ENCODE peak calls at places on chromosomes 1 and 21, in six cellular contexts. L is stomach, A is lower lobe of right lung, M is upper lobe of right lung, O is left ventricle myocardium inferior, K is Peyer's patch. J is an unnamed sample.

GRCh38 chr1:30603081-30603858 is 120.1 kb downstream of the MATN1 start:
- DNase-seq in L (no peak), A (no peak), M (no peak), O (no peak), K (no peak), J (no peak)

GRCh38 chr1:115475901-115476300 is 137.9 kb upstream of the NGF start:
- DNase-seq in L (no peak), A (no peak), M (no peak), O (no peak), K (no peak), J (no peak)

GRCh38 chr1:65109515-65109914 is 38.5 kb upstream of the AK4 start:
- DNase-seq in L (no peak), A (no peak), M (no peak), O (no peak), K (no peak), J (no peak)

GRCh38 chr1:20728371-20729154 is 3.9 kb downstream of the SH2D5 start:
- DNase-seq in L (peak; percentile 21), A (no peak), M (peak; percentile 58), O (no peak), K (no peak), J (no peak)

GRCh38 chr1:200874694-200875093 is 1.9 kb downstream of the GPR25 start:
- DNase-seq in L (no peak), A (no peak), M (no peak), O (no peak), K (no peak), J (no peak)

GRCh38 chr1:47214554-47214953 is 17.5 kb downstream of the TAL1 start:
- DNase-seq in L (no peak), A (no peak), M (no peak), O (no peak), K (no peak), J (no peak)

GRCh38 chr1:94927405-94928175 is 680 bp upstream of the CNN3 start:
- DNase-seq in L (no peak), A (peak; percentile 67), M (no peak), O (no peak), K (peak; percentile 18), J (peak; percentile 75)

GRCh38 chr1:107138767-107139445 is 1.9 kb upstream of the NTNG1 start:
- DNase-seq in L (no peak), A (no peak), M (no peak), O (no peak), K (no peak), J (no peak)

GRCh38 chr1:82540006-82540405 is 739.3 kb downstream of the ADGRL2 start:
- DNase-seq in L (no peak), A (no peak), M (no peak), O (no peak), K (no peak), J (no peak)

GRCh38 chr1:231557898-231558710 is 29.6 kb downstream of the TSNAX start:
- DNase-seq in L (no peak), A (no peak), M (no peak), O (no peak), K (no peak), J (no peak)

GRCh38 chr1:157140068-157140588 is 1.9 kb upstream of the ETV3 start:
- DNase-seq in L (no peak), A (no peak), M (no peak), O (no peak), K (no peak), J (no peak)

GRCh38 chr1:4428711-4429110 is 225.7 kb upstream of the AJAP1 start:
- DNase-seq in L (no peak), A (no peak), M (no peak), O (no peak), K (no peak), J (no peak)

GRCh38 chr1:4425892-4426291 is 228.5 kb upstream of the AJAP1 start:
- DNase-seq in L (no peak), A (no peak), M (no peak), O (no peak), K (no peak), J (no peak)

GRCh38 chr1:4424766-4425165 is 229.6 kb upstream of the AJAP1 start:
- DNase-seq in L (no peak), A (no peak), M (no peak), O (no peak), K (no peak), J (no peak)

GRCh38 chr1:4433075-4433474 is 221.3 kb upstream of the AJAP1 start:
- DNase-seq in L (no peak), A (no peak), M (no peak), O (no peak), K (no peak), J (no peak)

DNA sequence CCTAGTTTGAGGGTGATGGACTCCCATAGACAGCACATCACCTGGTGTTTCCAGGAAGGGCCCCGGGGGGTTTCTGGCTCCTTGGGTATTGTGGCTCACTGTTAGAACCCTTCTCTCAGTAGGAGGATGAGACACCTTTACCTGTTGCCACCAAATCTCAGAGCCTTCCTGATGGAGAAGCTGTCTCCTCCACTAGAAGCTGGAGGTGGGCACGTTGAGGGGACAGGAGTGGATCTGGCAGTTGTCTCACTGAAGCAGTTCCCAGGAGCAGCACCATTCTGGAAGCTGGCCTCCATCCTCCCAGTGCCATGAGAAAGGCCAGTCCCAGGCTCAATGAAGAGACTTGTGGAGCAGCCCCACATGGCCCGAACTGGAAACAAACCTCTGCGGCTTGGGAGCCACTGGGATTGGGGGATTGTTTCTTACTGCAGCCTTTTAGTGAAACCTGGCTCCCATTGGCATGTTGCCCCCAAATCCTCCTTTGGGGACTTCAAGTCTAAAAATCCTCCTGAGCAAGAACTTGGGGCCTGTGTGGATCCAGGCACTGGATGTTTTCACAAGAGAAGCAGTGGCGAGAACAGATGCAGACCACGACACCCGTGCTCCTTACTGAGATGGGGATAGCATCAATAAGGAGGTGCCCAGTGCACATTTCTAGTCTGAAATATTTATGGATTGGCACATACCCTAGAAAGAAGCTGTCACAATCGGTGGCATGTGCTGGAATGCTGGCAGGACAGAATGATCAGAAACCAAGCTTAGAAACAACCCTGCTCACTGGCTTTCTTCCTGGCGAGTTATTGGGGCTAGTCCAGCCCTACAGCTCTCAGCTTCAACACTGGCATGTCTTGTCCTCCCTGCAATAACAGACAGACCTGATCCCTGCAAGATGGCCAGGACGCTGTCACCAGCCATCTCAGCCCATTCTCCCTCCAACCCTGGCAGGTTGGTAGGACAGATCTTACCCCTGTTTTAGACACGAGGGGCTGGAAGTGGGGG is 223.7 kb upstream of the AJAP1 start:
- DNase-seq in L (peak; percentile 10), A (no peak), M (no peak), O (no peak), K (no peak), J (no peak)
- H3K9me3 ChIP-seq in L (peaks cover under 1% of the 10 kb centered on the region), A (no peaks in the 10 kb centered on the region), M (no peaks in the 10 kb centered on the region), O (no peaks in the 10 kb centered on the region), K (no peaks in the 10 kb centered on the region), J (no peaks in the 10 kb centered on the region)

DNA sequence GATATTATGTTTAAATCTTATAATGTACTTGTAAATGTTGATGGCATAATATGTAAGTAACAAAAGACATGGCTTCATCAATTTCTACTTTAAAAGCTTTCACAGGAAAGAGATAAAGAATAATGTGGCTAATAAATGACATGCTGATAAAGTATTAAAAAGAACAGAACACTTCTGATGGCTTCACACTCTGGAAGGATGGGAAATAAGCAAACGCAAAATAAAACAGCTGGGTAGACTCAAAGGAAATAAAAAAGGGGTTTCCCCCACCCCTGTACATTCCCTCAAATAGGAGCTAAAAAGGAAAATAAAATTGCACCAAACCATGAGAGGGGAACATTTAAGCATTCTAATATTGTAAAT is 27.1 kb upstream of the DYRK1A start:
- DNase-seq in L (no peak), A (no peak), M (no peak), O (no peak), K (no peak), J (no peak)
- TF ChIP-seq CTCF in L (no peak), A (no peak), M (no peak), O (no peak), K (no peak), J (no peak)

DNA sequence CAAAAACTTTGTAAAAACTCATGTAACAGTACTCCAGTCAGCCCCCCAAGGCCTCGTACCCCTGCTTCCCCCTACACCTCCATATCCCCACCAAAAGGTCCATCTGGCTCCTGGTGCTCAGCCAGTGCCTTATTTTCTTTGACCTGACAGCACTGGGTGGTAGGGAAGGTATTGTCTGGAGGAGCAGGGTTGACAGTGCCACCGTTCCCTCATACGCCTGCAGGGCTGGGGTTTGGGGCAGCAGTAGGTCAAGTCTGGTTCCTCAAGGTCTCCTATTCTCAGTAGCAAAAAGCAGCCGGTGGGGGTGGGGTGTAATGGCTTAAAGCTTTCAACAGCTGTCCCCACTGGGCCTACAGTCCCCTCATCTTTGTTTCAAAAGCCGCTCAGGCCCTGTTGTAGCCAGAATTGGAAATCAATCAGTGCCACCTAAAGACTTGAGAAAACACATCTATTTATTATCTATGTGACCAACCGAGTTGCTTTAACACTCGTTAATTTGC is 25.3 kb upstream of the TTF2 start:
- DNase-seq in L (no peak), A (no peak), M (no peak), O (no peak), K (no peak), J (no peak)
- H3K4me3 ChIP-seq in L (no peak overlapping the region), A (no peak overlapping the region), M (no peak overlapping the region), O (no peak overlapping the region), K (no peak overlapping the region), J (no peak overlapping the region)

GRCh38 chr1:247043406-247043805 is 35.2 kb downstream of the ZNF670 start:
- DNase-seq in L (no peak), A (no peak), M (no peak), O (no peak), K (no peak), J (no peak)

DNA sequence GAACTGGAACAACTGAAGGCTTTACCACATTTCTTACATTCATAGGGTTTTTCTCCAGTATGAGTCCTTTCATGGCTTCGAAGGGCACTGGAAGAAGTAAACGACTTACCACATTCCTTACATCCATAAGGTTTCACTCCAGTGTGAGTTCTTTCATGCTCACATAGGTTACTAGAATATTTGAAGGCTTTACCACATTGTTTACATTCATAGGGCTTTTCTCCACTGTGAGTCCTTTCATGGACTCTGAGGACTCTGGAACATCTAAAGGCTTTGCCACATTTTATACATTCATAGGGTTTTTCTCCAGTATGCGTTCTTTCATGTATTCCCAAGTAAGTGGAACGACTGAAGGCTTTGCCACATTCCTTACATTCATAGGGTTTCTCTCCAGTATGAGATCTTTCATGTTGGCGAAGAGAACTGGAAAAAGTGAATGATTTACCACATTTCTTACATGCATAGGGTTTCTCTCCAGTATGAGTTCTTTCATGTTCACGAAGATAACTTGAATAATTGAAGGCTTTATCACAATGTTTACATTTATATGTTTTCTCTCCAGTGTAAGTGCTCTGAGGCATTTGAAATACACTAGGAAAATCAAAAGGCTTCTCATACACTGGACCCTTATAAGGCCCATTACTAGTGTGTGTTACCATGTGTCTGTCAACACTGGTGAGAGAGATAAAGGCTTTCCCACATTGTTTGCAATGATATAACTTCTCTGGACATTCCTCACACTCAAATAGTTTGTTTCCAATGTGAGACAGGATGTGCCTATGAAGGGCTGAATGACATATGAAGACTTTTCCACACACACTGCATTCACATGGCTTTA is 29.8 kb upstream of the ZNF695 start:
- DNase-seq in L (no peak), A (no peak), M (no peak), O (no peak), K (no peak), J (no peak)
- H3K9me3 ChIP-seq in L (peaks cover 97% of the 10 kb centered on the region), A (peaks cover 93% of the 10 kb centered on the region), M (peaks cover 40% of the 10 kb centered on the region), O (peaks cover 100% of the 10 kb centered on the region), K (no peaks in the 10 kb centered on the region), J (peaks cover 92% of the 10 kb centered on the region)

DNA sequence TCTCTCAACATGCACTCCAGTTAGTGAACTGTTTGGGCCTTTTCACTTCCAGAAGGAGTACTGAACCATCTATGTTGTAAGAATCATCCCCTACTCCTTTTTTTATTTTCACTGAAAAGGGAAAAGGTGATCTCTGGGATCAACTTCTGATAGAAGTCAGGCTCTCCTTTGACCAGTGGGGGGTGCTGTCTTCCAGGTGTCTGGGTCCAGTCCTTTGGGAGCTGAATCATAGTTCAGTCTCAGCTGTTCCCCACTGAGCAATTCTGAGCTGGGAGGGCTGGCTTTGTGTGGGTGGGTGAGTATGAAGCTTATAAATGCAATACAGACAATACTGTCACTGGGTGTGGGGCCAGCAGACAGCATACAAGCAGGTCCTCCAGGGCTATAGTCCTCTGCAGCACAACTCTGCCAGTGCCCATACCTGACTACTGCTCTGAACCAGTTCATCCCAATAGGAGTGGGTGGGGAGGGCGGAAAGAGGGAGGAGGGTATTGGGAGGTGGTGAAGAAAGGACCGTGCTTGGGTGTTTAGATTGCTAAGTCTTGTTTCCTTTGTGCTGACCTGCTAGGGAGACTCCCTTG is 12.5 kb upstream of the SARS1 start:
- DNase-seq in L (peak; percentile 34), A (peak; percentile 50), M (no peak), O (no peak), K (no peak), J (no peak)
- TF ChIP-seq CTCF in L (no peak), A (peak; percentile 47), M (peak; percentile 50), O (peak; percentile 44), K (peak; percentile 60), J (peak; percentile 22)

J was measured in mucosa of descending colon.